ENCODE peak calls at places on chromosomes 3 and 15, in seven cellular contexts. One of them, this sample, is unnamed.

GRCh38 chr15:67405208-67406191 is 115.4 kb upstream of the C15orf61 start:
- DNase-seq in naive thymus-derived CD4-positive, alpha-beta T cell: no peak
- DNase-seq in small intestine: no peak
- DNase-seq in ovary: no peak
- DNase-seq in right atrium auricular region: no peak
- DNase-seq in mesenchymal stem cell: peak; percentile 71
- DNase-seq in PC-9: no peak
- DNase-seq in this sample: no peak

GRCh38 chr3:26712211-26713026 is 89.8 kb downstream of the LRRC3B start:
- DNase-seq in small intestine: peak; percentile 5
- DNase-seq in naive thymus-derived CD4-positive, alpha-beta T cell: no peak
- DNase-seq in ovary: no peak
- DNase-seq in PC-9: no peak
- DNase-seq in mesenchymal stem cell: peak; percentile 18
- DNase-seq in right atrium auricular region: no peak
- DNase-seq in this sample: no peak

GRCh38 chr3:25493786-25494185 is 65.7 kb downstream of the RARB start:
- DNase-seq in PC-9: no peak
- DNase-seq in right atrium auricular region: no peak
- DNase-seq in small intestine: no peak
- DNase-seq in naive thymus-derived CD4-positive, alpha-beta T cell: no peak
- DNase-seq in ovary: no peak
- DNase-seq in mesenchymal stem cell: no peak
- DNase-seq in this sample: no peak

GRCh38 chr3:126113733-126114132 is 29.8 kb upstream of the SLC41A3 start:
- DNase-seq in PC-9: no peak
- DNase-seq in small intestine: no peak
- DNase-seq in mesenchymal stem cell: no peak
- DNase-seq in ovary: no peak
- DNase-seq in right atrium auricular region: no peak
- DNase-seq in naive thymus-derived CD4-positive, alpha-beta T cell: no peak
- DNase-seq in this sample: no peak

GRCh38 chr15:90807687-90808086 is 60.7 kb upstream of the FURIN start:
- DNase-seq in mesenchymal stem cell: peak; percentile 42
- DNase-seq in PC-9: no peak
- DNase-seq in small intestine: no peak
- DNase-seq in naive thymus-derived CD4-positive, alpha-beta T cell: no peak
- DNase-seq in right atrium auricular region: no peak
- DNase-seq in ovary: no peak
- DNase-seq in this sample: no peak

GRCh38 chr15:73560501-73561117 is 72.6 kb downstream of the NPTN start:
- DNase-seq in ovary: no peak
- DNase-seq in right atrium auricular region: no peak
- DNase-seq in small intestine: peak; percentile 71
- DNase-seq in mesenchymal stem cell: peak; percentile 83
- DNase-seq in naive thymus-derived CD4-positive, alpha-beta T cell: peak; percentile 49
- DNase-seq in PC-9: peak; percentile 51
- DNase-seq in this sample: no peak

GRCh38 chr3:39099738-39100499 is 7.5 kb downstream of the GORASP1 start:
- DNase-seq in PC-9: no peak
- DNase-seq in ovary: no peak
- DNase-seq in right atrium auricular region: no peak
- DNase-seq in small intestine: no peak
- DNase-seq in mesenchymal stem cell: no peak
- DNase-seq in naive thymus-derived CD4-positive, alpha-beta T cell: no peak
- DNase-seq in this sample: no peak

GRCh38 chr3:187014417-187014864 is 84.1 kb downstream of the ST6GAL1 start:
- DNase-seq in right atrium auricular region: peak; percentile 59
- DNase-seq in PC-9: no peak
- DNase-seq in ovary: no peak
- DNase-seq in mesenchymal stem cell: no peak
- DNase-seq in small intestine: no peak
- DNase-seq in naive thymus-derived CD4-positive, alpha-beta T cell: no peak
- DNase-seq in this sample: no peak

GRCh38 chr3:40358454-40358853 is 28.5 kb upstream of the ENTPD3 start:
- DNase-seq in mesenchymal stem cell: no peak
- DNase-seq in ovary: no peak
- DNase-seq in right atrium auricular region: no peak
- DNase-seq in naive thymus-derived CD4-positive, alpha-beta T cell: no peak
- DNase-seq in small intestine: no peak
- DNase-seq in PC-9: no peak
- DNase-seq in this sample: no peak

GRCh38 chr3:66816110-66816761 is 181.9 kb upstream of the KBTBD8 start:
- DNase-seq in ovary: no peak
- DNase-seq in right atrium auricular region: no peak
- DNase-seq in small intestine: peak; percentile 67
- DNase-seq in PC-9: peak; percentile 39
- DNase-seq in mesenchymal stem cell: peak; percentile 60
- DNase-seq in naive thymus-derived CD4-positive, alpha-beta T cell: peak; percentile 63
- DNase-seq in this sample: no peak

GRCh38 chr3:142645236-142645793 is 49.1 kb downstream of the PLS1 start:
- DNase-seq in ovary: no peak
- DNase-seq in right atrium auricular region: no peak
- DNase-seq in small intestine: peak; percentile 56
- DNase-seq in naive thymus-derived CD4-positive, alpha-beta T cell: no peak
- DNase-seq in PC-9: peak; percentile 74
- DNase-seq in mesenchymal stem cell: peak; percentile 44
- DNase-seq in this sample: no peak

DNA sequence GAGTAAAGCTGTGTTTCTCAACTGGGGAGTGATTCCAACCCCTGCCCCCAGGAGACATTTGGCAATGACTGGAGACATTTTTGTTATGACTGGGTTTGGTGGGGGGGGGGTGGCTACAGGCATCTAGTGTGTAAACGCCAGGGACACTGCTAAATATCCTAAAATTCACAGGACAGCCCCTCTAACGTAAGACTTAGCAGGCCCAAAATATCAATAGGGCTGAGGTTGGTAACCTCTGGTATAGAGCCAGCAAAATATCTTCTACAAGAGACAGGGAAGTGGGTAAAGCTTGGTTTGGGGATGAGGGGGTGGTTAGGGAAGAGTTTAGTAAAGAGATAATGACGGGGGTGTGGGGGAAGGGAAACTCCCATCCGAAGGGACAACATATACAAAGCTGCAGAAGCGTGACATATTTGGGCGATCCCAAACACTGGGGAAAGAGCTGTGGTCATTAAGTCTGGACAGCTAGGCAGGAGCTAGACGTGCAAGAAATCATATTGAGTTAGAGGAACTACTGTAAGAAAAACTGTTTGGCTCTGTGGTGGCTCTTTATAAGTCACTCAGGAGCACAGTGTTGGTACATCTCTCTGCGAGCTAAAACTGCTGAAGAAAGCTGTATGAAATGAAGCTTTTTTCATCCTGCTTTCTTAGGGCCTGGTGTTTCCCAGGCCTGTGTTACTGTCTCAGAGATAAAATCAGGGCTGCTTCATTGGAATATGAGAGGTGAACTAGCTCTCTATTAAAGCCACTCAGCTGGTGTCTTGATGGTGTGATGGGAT is 657 bp upstream of the TRIM69 start:
- DNase-seq in right atrium auricular region: peak; percentile 80
- DNase-seq in ovary: peak; percentile 66
- DNase-seq in naive thymus-derived CD4-positive, alpha-beta T cell: no peak
- DNase-seq in PC-9: no peak
- DNase-seq in mesenchymal stem cell: peak; percentile 14
- DNase-seq in small intestine: no peak
- DNase-seq in this sample: no peak
- H3K27ac ChIP-seq in right atrium auricular region: peak overlapping the region; percentile 72
- H3K27ac ChIP-seq in ovary: peak overlapping the region; percentile 63
- H3K27ac ChIP-seq in naive thymus-derived CD4-positive, alpha-beta T cell: peak overlapping the region; percentile 82
- H3K27ac ChIP-seq in PC-9: no peak overlapping the region
- H3K27ac ChIP-seq in mesenchymal stem cell: no peak overlapping the region
- H3K27ac ChIP-seq in small intestine: peak overlapping the region; percentile 83
- H3K27ac ChIP-seq in this sample: peak overlapping the region; percentile 78

DNA sequence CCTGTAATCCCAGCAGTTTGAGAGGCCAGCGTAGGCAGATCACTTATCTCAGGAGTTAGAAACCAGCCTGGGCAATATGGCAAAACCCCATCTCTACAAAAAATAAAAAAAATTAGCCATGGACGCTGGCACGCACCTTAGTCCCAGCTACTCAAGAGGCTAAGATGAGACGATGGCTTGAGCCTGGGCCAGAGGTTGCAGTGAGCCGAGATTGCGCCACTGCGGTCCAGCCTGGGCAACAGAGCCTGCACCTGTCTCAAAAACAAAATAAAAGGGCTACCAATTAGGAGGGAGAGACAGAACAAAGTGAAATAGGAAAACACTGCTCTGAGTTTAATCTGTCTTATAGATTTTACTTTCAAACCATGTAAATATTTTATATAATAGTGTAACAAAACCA is 33.8 kb downstream of the MSL2 start:
- DNase-seq in small intestine: no peak
- DNase-seq in PC-9: no peak
- DNase-seq in right atrium auricular region: no peak
- DNase-seq in naive thymus-derived CD4-positive, alpha-beta T cell: no peak
- DNase-seq in mesenchymal stem cell: no peak
- DNase-seq in ovary: no peak
- DNase-seq in this sample: no peak
- H3K9me3 ChIP-seq in small intestine: no peaks in the 10 kb centered on the region
- H3K9me3 ChIP-seq in PC-9: no peaks in the 10 kb centered on the region
- H3K9me3 ChIP-seq in right atrium auricular region: no peaks in the 10 kb centered on the region
- H3K9me3 ChIP-seq in naive thymus-derived CD4-positive, alpha-beta T cell: no peaks in the 10 kb centered on the region
- H3K9me3 ChIP-seq in mesenchymal stem cell: no peaks in the 10 kb centered on the region
- H3K9me3 ChIP-seq in ovary: no peaks in the 10 kb centered on the region
- H3K9me3 ChIP-seq in this sample: no peaks in the 10 kb centered on the region

GRCh38 chr3:43017038-43017437 is 37.9 kb downstream of the GASK1A start:
- DNase-seq in right atrium auricular region: no peak
- DNase-seq in mesenchymal stem cell: no peak
- DNase-seq in small intestine: no peak
- DNase-seq in naive thymus-derived CD4-positive, alpha-beta T cell: no peak
- DNase-seq in PC-9: no peak
- DNase-seq in ovary: no peak
- DNase-seq in this sample: no peak

GRCh38 chr3:43019168-43019765 is 40.2 kb downstream of the GASK1A start:
- DNase-seq in right atrium auricular region: no peak
- DNase-seq in mesenchymal stem cell: no peak
- DNase-seq in small intestine: no peak
- DNase-seq in PC-9: no peak
- DNase-seq in ovary: no peak
- DNase-seq in naive thymus-derived CD4-positive, alpha-beta T cell: no peak
- DNase-seq in this sample: no peak

GRCh38 chr3:43016513-43016865 is 37.4 kb downstream of the GASK1A start:
- DNase-seq in PC-9: no peak
- DNase-seq in mesenchymal stem cell: no peak
- DNase-seq in ovary: no peak
- DNase-seq in right atrium auricular region: no peak
- DNase-seq in small intestine: no peak
- DNase-seq in naive thymus-derived CD4-positive, alpha-beta T cell: no peak
- DNase-seq in this sample: no peak

GRCh38 chr3:43015572-43016512 is 36.7 kb downstream of the GASK1A start:
- DNase-seq in PC-9: no peak
- DNase-seq in naive thymus-derived CD4-positive, alpha-beta T cell: peak; percentile 58
- DNase-seq in ovary: no peak
- DNase-seq in mesenchymal stem cell: no peak
- DNase-seq in small intestine: no peak
- DNase-seq in right atrium auricular region: no peak
- DNase-seq in this sample: no peak

GRCh38 chr3:43017593-43018195 is 38.6 kb downstream of the GASK1A start:
- DNase-seq in ovary: no peak
- DNase-seq in PC-9: no peak
- DNase-seq in small intestine: no peak
- DNase-seq in right atrium auricular region: no peak
- DNase-seq in naive thymus-derived CD4-positive, alpha-beta T cell: no peak
- DNase-seq in mesenchymal stem cell: no peak
- DNase-seq in this sample: no peak
- H3K4me1 ChIP-seq in ovary: peaks cover 8% of the 10 kb centered on the region
- H3K4me1 ChIP-seq in PC-9: peaks cover 8% of the 10 kb centered on the region
- H3K4me1 ChIP-seq in small intestine: no peaks in the 10 kb centered on the region
- H3K4me1 ChIP-seq in right atrium auricular region: no peaks in the 10 kb centered on the region
- H3K4me1 ChIP-seq in naive thymus-derived CD4-positive, alpha-beta T cell: peaks cover 34% of the 10 kb centered on the region
- H3K4me1 ChIP-seq in mesenchymal stem cell: no peaks in the 10 kb centered on the region
- H3K4me1 ChIP-seq in this sample: no peaks in the 10 kb centered on the region

GRCh38 chr3:169848741-169849140 is 21.0 kb downstream of the LRRC31 start:
- DNase-seq in right atrium auricular region: no peak
- DNase-seq in mesenchymal stem cell: no peak
- DNase-seq in small intestine: no peak
- DNase-seq in PC-9: no peak
- DNase-seq in ovary: no peak
- DNase-seq in naive thymus-derived CD4-positive, alpha-beta T cell: no peak
- DNase-seq in this sample: no peak

GRCh38 chr3:169846458-169847193 is 23.1 kb downstream of the LRRC31 start:
- DNase-seq in small intestine: no peak
- DNase-seq in ovary: no peak
- DNase-seq in PC-9: peak; percentile 65
- DNase-seq in naive thymus-derived CD4-positive, alpha-beta T cell: no peak
- DNase-seq in mesenchymal stem cell: peak; percentile 14
- DNase-seq in right atrium auricular region: no peak
- DNase-seq in this sample: no peak

GRCh38 chr3:169850618-169851017 is 19.1 kb downstream of the LRRC31 start:
- DNase-seq in ovary: no peak
- DNase-seq in mesenchymal stem cell: no peak
- DNase-seq in small intestine: no peak
- DNase-seq in naive thymus-derived CD4-positive, alpha-beta T cell: no peak
- DNase-seq in right atrium auricular region: no peak
- DNase-seq in PC-9: no peak
- DNase-seq in this sample: no peak

DNA sequence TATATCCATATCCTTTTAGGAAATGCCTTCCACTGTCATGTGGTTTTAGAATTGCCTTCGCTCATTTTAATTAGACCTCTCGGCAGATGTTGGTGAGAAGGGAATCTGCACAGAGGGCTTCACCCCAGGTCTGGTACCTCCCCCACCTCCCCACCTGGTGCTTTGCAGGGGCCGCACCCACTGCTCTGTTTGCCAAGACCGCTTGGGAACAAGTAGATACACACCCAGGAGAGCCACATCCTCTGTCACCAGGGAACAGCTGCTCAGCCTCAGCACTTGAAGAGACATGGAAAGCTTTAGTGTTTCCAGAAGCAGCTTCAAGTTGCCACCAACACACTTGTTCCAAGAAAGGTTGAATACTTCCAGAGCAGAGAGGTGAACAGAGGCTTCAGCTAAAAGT is 21.8 kb downstream of the LRRC31 start:
- DNase-seq in ovary: no peak
- DNase-seq in PC-9: no peak
- DNase-seq in small intestine: no peak
- DNase-seq in right atrium auricular region: no peak
- DNase-seq in mesenchymal stem cell: no peak
- DNase-seq in naive thymus-derived CD4-positive, alpha-beta T cell: no peak
- DNase-seq in this sample: no peak
- H3K27ac ChIP-seq in ovary: no peak overlapping the region
- H3K27ac ChIP-seq in PC-9: no peak overlapping the region
- H3K27ac ChIP-seq in small intestine: no peak overlapping the region
- H3K27ac ChIP-seq in right atrium auricular region: no peak overlapping the region
- H3K27ac ChIP-seq in mesenchymal stem cell: no peak overlapping the region
- H3K27ac ChIP-seq in naive thymus-derived CD4-positive, alpha-beta T cell: no peak overlapping the region
- H3K27ac ChIP-seq in this sample: no peak overlapping the region